ENCODE peak calls at places on chromosome 20, in six cellular contexts. O, P, C, S, I and V are unnamed samples.

GRCh38 chr20:22861231-22861980 is 173.7 kb upstream of the SSTR4 start:
- DNase-seq in S (no peak), I (no peak), P (peak; percentile 62), C (no peak), O (peak; percentile 80), V (no peak)

GRCh38 chr20:49870261-49870660 is 45.1 kb downstream of the SPATA2 start:
- DNase-seq in I (no peak), S (no peak), P (no peak), C (no peak), O (no peak), V (no peak)

GRCh38 chr20:3339571-3339970 is 67.9 kb downstream of the DNAAF9 start:
- DNase-seq in O (no peak), C (no peak), I (no peak), P (no peak), S (no peak), V (no peak)

GRCh38 chr20:23655551-23656211 is 17.9 kb upstream of the CST3 start:
- DNase-seq in I (no peak), O (peak; percentile 47), C (no peak), S (no peak), P (no peak), V (no peak)

GRCh38 chr20:25076731-25077609 is 5.0 kb downstream of the VSX1 start:
- DNase-seq in I (no peak), P (no peak), C (peak; percentile 36), O (peak; percentile 31), S (no peak), V (no peak)

GRCh38 chr20:14800743-14801425 is 463.5 kb upstream of the FLRT3 start:
- DNase-seq in O (no peak), P (no peak), C (no peak), I (no peak), S (no peak), V (no peak)

GRCh38 chr20:45427236-45428149 is 11.6 kb downstream of the PIGT start:
- DNase-seq in S (no peak), P (no peak), C (no peak), O (peak; percentile 56), I (no peak), V (no peak)

GRCh38 chr20:11473971-11474370 is 443.7 kb upstream of the BTBD3 start:
- DNase-seq in I (no peak), O (no peak), S (no peak), P (no peak), C (no peak), V (no peak)

GRCh38 chr20:8303651-8304050 is 171.6 kb downstream of the PLCB1 start:
- DNase-seq in I (no peak), O (no peak), S (peak; percentile 54), C (no peak), P (no peak), V (no peak)

GRCh38 chr20:22805219-22805618 is 220.8 kb upstream of the FOXA2 start:
- DNase-seq in C (peak; percentile 40), S (no peak), I (no peak), P (peak; percentile 89), O (peak; percentile 76), V (no peak)

GRCh38 chr20:3237958-3238615 is 903 bp downstream of the SLC4A11 start:
- DNase-seq in C (no peak), S (no peak), P (no peak), I (no peak), O (no peak), V (no peak)

GRCh38 chr20:44195613-44196012 is 8.6 kb upstream of the JPH2 start:
- DNase-seq in I (no peak), P (no peak), C (no peak), S (no peak), O (no peak), V (no peak)

GRCh38 chr20:24111858-24112257 is 123.3 kb upstream of the GGTLC1 start:
- DNase-seq in O (no peak), I (no peak), P (no peak), C (no peak), S (no peak), V (no peak)

GRCh38 chr20:38728911-38729642 is 4.8 kb downstream of the SLC32A1 start:
- DNase-seq in C (peak; percentile 87), S (peak; percentile 31), I (no peak), P (no peak), O (no peak), V (no peak)

GRCh38 chr20:23889775-23890187 is 10.2 kb upstream of the CST5 start:
- DNase-seq in I (no peak), P (peak; percentile 60), C (peak; percentile 82), S (no peak), O (peak; percentile 71), V (peak; percentile 34)

GRCh38 chr20:38569747-38570519 is 11.1 kb upstream of the ADIG start:
- DNase-seq in O (no peak), S (no peak), P (no peak), C (no peak), I (no peak), V (no peak)

GRCh38 chr20:1881240-1881835 is 13.9 kb upstream of the SIRPA start:
- DNase-seq in S (no peak), O (no peak), C (no peak), I (no peak), P (no peak), V (peak; percentile 38)

GRCh38 chr20:63577317-63577894 is 3.4 kb upstream of the HELZ2 start:
- DNase-seq in O (no peak), S (no peak), I (no peak), P (no peak), C (no peak), V (no peak)

GRCh38 chr20:34956041-34956458 is 382 bp downstream of the MYH7B start:
- DNase-seq in O (no peak), P (no peak), I (no peak), C (no peak), S (no peak), V (no peak)

GRCh38 chr20:52783769-52784168 is 188.4 kb upstream of the TSHZ2 start:
- DNase-seq in C (peak; percentile 59), S (no peak), O (no peak), P (no peak), I (no peak), V (no peak)

GRCh38 chr20:2476742-2477615 is 6.4 kb upstream of the SNRPB start:
- DNase-seq in I (no peak), S (no peak), O (no peak), P (no peak), C (peak; percentile 46), V (no peak)

GRCh38 chr20:32787168-32787567 is 25.0 kb downstream of the DNMT3B start:
- DNase-seq in O (no peak), S (no peak), I (no peak), C (no peak), P (no peak), V (no peak)

GRCh38 chr20:56793916-56794315 is 164.8 kb downstream of the TFAP2C start:
- DNase-seq in O (peak; percentile 56), P (no peak), S (no peak), C (no peak), I (no peak), V (no peak)

GRCh38 chr20:50366270-50367103 is 143.7 kb upstream of the PTPN1 start:
- DNase-seq in P (peak; percentile 40), C (no peak), I (no peak), O (peak; percentile 91), S (peak; percentile 95), V (no peak)